ENCODE peak calls at places on chromosome 22, in seven cellular contexts. G is activated T-helper 1 cell treated with anti-CD3 and anti-CD28 coated beads, Interleukin-12 subunit alpha, Interleukin-12 subunit beta, Interleukin-2, Interleukin-4 antibody, amounts not matched to agents 30 ng/mL and 10 ng/mL and 1 ng/mL, durations not matched to agents 14 hours and 24 hours and 36 hours; V is M059J; C is NCI-H1105 treated with DMSO at 0.1 percent for 48 hours; Y is NCI-H524; L is fibroblast of the conjunctiva; M is EL. H is an unnamed sample.

GRCh38 chr22:37237371-37238268 is 6.4 kb downstream of the RAC2 start:
- DNase-seq in V (peak), C (no peak), G (no peak), Y (no peak), L (no peak), M (peak), H (no peak)

GRCh38 chr22:47568700-47569099 is 806.2 kb downstream of the TBC1D22A start:
- DNase-seq in V (no peak), C (no peak), L (no peak), G (no peak), Y (no peak), M (no peak), H (no peak)

GRCh38 chr22:41994506-41994905 is 4.1 kb upstream of the WBP2NL start:
- DNase-seq in V (no peak), C (no peak), L (no peak), G (no peak), Y (no peak), M (no peak), H (no peak)

GRCh38 chr22:20015971-20016733 is 471 bp downstream of the ARVCF start:
- DNase-seq in L (no peak), V (no peak), C (peak), Y (peak), M (peak), G (peak), H (no peak)

GRCh38 chr22:22745225-22746060 is 101.0 kb downstream of the GGTLC2 start:
- DNase-seq in L (no peak), V (no peak), Y (peak), M (peak), G (no peak), C (no peak), H (peak)

GRCh38 chr22:26949193-26949592 is 291.8 kb downstream of the MIAT start:
- DNase-seq in L (no peak), V (peak), Y (no peak), G (no peak), M (peak), C (no peak), H (no peak)

GRCh38 chr22:38050720-38051119 is 6.5 kb upstream of the PICK1 start:
- DNase-seq in G (no peak), L (no peak), C (no peak), Y (no peak), V (no peak), M (no peak), H (no peak)

GRCh38 chr22:26751217-26751616 is 93.8 kb downstream of the MIAT start:
- DNase-seq in L (no peak), G (no peak), V (peak), C (peak), Y (no peak), M (no peak), H (no peak)

GRCh38 chr22:17994424-17995108 is 29.8 kb downstream of the MICAL3 start:
- DNase-seq in G (no peak), M (no peak), Y (no peak), C (no peak), L (no peak), V (peak), H (no peak)

GRCh38 chr22:27476729-27477128 is 324.8 kb downstream of the MN1 start:
- DNase-seq in C (no peak), V (peak), Y (no peak), G (no peak), L (no peak), M (peak), H (no peak)

GRCh38 chr22:48414662-48415061 is 1413.0 kb downstream of the BRD1 start:
- DNase-seq in G (no peak), C (no peak), V (no peak), Y (no peak), M (no peak), L (no peak), H (no peak)

GRCh38 chr22:36552300-36552699 is 23.3 kb upstream of the EIF3D start:
- DNase-seq in M (no peak), G (no peak), C (no peak), L (no peak), V (no peak), Y (no peak), H (no peak)

GRCh38 chr22:29309332-29310064 is 3.0 kb downstream of the GAS2L1 start:
- DNase-seq in V (peak), L (no peak), Y (no peak), G (no peak), M (no peak), C (no peak), H (no peak)

GRCh38 chr22:42792909-42793847 is 63.9 kb downstream of the ARFGAP3 start:
- DNase-seq in M (no peak), G (no peak), L (no peak), C (no peak), V (no peak), Y (no peak), H (no peak)

GRCh38 chr22:46844606-46845210 is 82.3 kb downstream of the TBC1D22A start:
- DNase-seq in Y (no peak), G (no peak), C (no peak), L (no peak), M (no peak), V (no peak), H (no peak)

GRCh38 chr22:19988331-19988808 is 28.3 kb downstream of the ARVCF start:
- DNase-seq in L (no peak), C (no peak), Y (no peak), V (no peak), G (no peak), M (no peak), H (no peak)

GRCh38 chr22:42299586-42300285 is 29.3 kb upstream of the TCF20 start:
- DNase-seq in G (peak), V (no peak), L (no peak), Y (no peak), M (no peak), C (no peak), H (no peak)

GRCh38 chr22:30250039-30250565 is 3.5 kb upstream of the LIF start:
- DNase-seq in L (no peak), V (no peak), G (no peak), C (no peak), Y (no peak), M (peak), H (no peak)

GRCh38 chr22:43540570-43540969 is 128.8 kb downstream of the MPPED1 start:
- DNase-seq in V (no peak), G (no peak), Y (no peak), L (no peak), M (no peak), C (no peak), H (no peak)

GRCh38 chr22:25081409-25081824 is 118.2 kb upstream of the CRYBB3 start:
- DNase-seq in V (peak), Y (peak), G (peak), C (peak), L (no peak), M (peak), H (no peak)

GRCh38 chr22:30245985-30246901 is at the start of gene LIF:
- DNase-seq in C (peak), G (peak), Y (peak), L (no peak), V (peak), M (peak), H (no peak)

GRCh38 chr22:32720924-32721323 is 80.6 kb upstream of the TIMP3 start:
- DNase-seq in G (no peak), L (peak), Y (no peak), M (peak), V (peak), C (no peak), H (no peak)

GRCh38 chr22:43737150-43737828 is 74.8 kb downstream of the EFCAB6 start:
- DNase-seq in M (no peak), Y (no peak), V (no peak), G (no peak), C (no peak), L (no peak), H (no peak)

GRCh38 chr22:45006873-45007246 is 2.9 kb downstream of the PHF21B start:
- DNase-seq in C (peak), V (no peak), L (no peak), M (no peak), Y (no peak), G (no peak), H (no peak)

GRCh38 chr22:25818541-25818940 is 76.6 kb downstream of the MYO18B start:
- DNase-seq in V (no peak), Y (no peak), G (no peak), L (no peak), M (no peak), C (no peak), H (no peak)

GRCh38 chr22:28030442-28030841 is 111.4 kb upstream of the PITPNB start:
- DNase-seq in Y (no peak), M (no peak), L (no peak), V (no peak), G (no peak), C (no peak), H (no peak)

GRCh38 chr22:38314140-38314991 is 2.9 kb downstream of the CSNK1E start:
- DNase-seq in L (no peak), Y (peak), C (no peak), M (peak), V (peak), G (no peak), H (no peak)